ENCODE peak calls at places on chromosomes 11 and 22, in five cellular contexts. One of them, this sample, is unnamed.

GRCh38 chr11:115047631-115048030 is 369.3 kb downstream of the NXPE2 start:
- DNase-seq in NCI-H1105 treated with DMSO at 0.1 percent for 48 hours: no peak
- DNase-seq in activated T-helper 1 cell treated with anti-CD3 and anti-CD28 coated beads, Interleukin-12 subunit alpha, Interleukin-12 subunit beta, Interleukin-2, Interleukin-4 antibody, amounts not matched to agents 30 ng/mL and 10 ng/mL and 1 ng/mL, durations not matched to agents 14 hours and 24 hours and 36 hours: no peak
- DNase-seq in SIG-M5: no peak
- DNase-seq in NB4: no peak
- DNase-seq in this sample: no peak

GRCh38 chr22:28955817-28956216 is 72.4 kb downstream of the ZNRF3 start:
- DNase-seq in NCI-H1105 treated with DMSO at 0.1 percent for 48 hours: no peak
- DNase-seq in activated T-helper 1 cell treated with anti-CD3 and anti-CD28 coated beads, Interleukin-12 subunit alpha, Interleukin-12 subunit beta, Interleukin-2, Interleukin-4 antibody, amounts not matched to agents 30 ng/mL and 10 ng/mL and 1 ng/mL, durations not matched to agents 14 hours and 24 hours and 36 hours: peak
- DNase-seq in SIG-M5: peak
- DNase-seq in NB4: peak
- DNase-seq in this sample: peak

GRCh38 chr11:8596504-8597046 is 2.5 kb upstream of the STK33 start:
- DNase-seq in NCI-H1105 treated with DMSO at 0.1 percent for 48 hours: no peak
- DNase-seq in activated T-helper 1 cell treated with anti-CD3 and anti-CD28 coated beads, Interleukin-12 subunit alpha, Interleukin-12 subunit beta, Interleukin-2, Interleukin-4 antibody, amounts not matched to agents 30 ng/mL and 10 ng/mL and 1 ng/mL, durations not matched to agents 14 hours and 24 hours and 36 hours: no peak
- DNase-seq in SIG-M5: no peak
- DNase-seq in NB4: no peak
- DNase-seq in this sample: no peak

GRCh38 chr11:1570896-1571759 is 943 bp downstream of the DUSP8 start:
- DNase-seq in NCI-H1105 treated with DMSO at 0.1 percent for 48 hours: no peak
- DNase-seq in activated T-helper 1 cell treated with anti-CD3 and anti-CD28 coated beads, Interleukin-12 subunit alpha, Interleukin-12 subunit beta, Interleukin-2, Interleukin-4 antibody, amounts not matched to agents 30 ng/mL and 10 ng/mL and 1 ng/mL, durations not matched to agents 14 hours and 24 hours and 36 hours: no peak
- DNase-seq in SIG-M5: no peak
- DNase-seq in NB4: peak
- DNase-seq in this sample: no peak

GRCh38 chr22:39253427-39254070 is 8.8 kb upstream of the PDGFB start:
- DNase-seq in NCI-H1105 treated with DMSO at 0.1 percent for 48 hours: peak
- DNase-seq in activated T-helper 1 cell treated with anti-CD3 and anti-CD28 coated beads, Interleukin-12 subunit alpha, Interleukin-12 subunit beta, Interleukin-2, Interleukin-4 antibody, amounts not matched to agents 30 ng/mL and 10 ng/mL and 1 ng/mL, durations not matched to agents 14 hours and 24 hours and 36 hours: peak
- DNase-seq in SIG-M5: no peak
- DNase-seq in NB4: peak
- DNase-seq in this sample: no peak

GRCh38 chr11:92154611-92155010 is 70.0 kb upstream of the FAT3 start:
- DNase-seq in NCI-H1105 treated with DMSO at 0.1 percent for 48 hours: no peak
- DNase-seq in activated T-helper 1 cell treated with anti-CD3 and anti-CD28 coated beads, Interleukin-12 subunit alpha, Interleukin-12 subunit beta, Interleukin-2, Interleukin-4 antibody, amounts not matched to agents 30 ng/mL and 10 ng/mL and 1 ng/mL, durations not matched to agents 14 hours and 24 hours and 36 hours: no peak
- DNase-seq in SIG-M5: no peak
- DNase-seq in NB4: no peak
- DNase-seq in this sample: no peak

GRCh38 chr22:44368611-44369010 is 55.9 kb upstream of the SHISAL1 start:
- DNase-seq in NCI-H1105 treated with DMSO at 0.1 percent for 48 hours: no peak
- DNase-seq in activated T-helper 1 cell treated with anti-CD3 and anti-CD28 coated beads, Interleukin-12 subunit alpha, Interleukin-12 subunit beta, Interleukin-2, Interleukin-4 antibody, amounts not matched to agents 30 ng/mL and 10 ng/mL and 1 ng/mL, durations not matched to agents 14 hours and 24 hours and 36 hours: no peak
- DNase-seq in SIG-M5: no peak
- DNase-seq in NB4: no peak
- DNase-seq in this sample: no peak

GRCh38 chr22:49972163-49973017 is 11.8 kb downstream of the PIM3 start:
- DNase-seq in NCI-H1105 treated with DMSO at 0.1 percent for 48 hours: no peak
- DNase-seq in activated T-helper 1 cell treated with anti-CD3 and anti-CD28 coated beads, Interleukin-12 subunit alpha, Interleukin-12 subunit beta, Interleukin-2, Interleukin-4 antibody, amounts not matched to agents 30 ng/mL and 10 ng/mL and 1 ng/mL, durations not matched to agents 14 hours and 24 hours and 36 hours: no peak
- DNase-seq in SIG-M5: no peak
- DNase-seq in NB4: no peak
- DNase-seq in this sample: peak

GRCh38 chr11:72075109-72075508 is 5.2 kb downstream of the NUMA1 start:
- DNase-seq in NCI-H1105 treated with DMSO at 0.1 percent for 48 hours: no peak
- DNase-seq in activated T-helper 1 cell treated with anti-CD3 and anti-CD28 coated beads, Interleukin-12 subunit alpha, Interleukin-12 subunit beta, Interleukin-2, Interleukin-4 antibody, amounts not matched to agents 30 ng/mL and 10 ng/mL and 1 ng/mL, durations not matched to agents 14 hours and 24 hours and 36 hours: no peak
- DNase-seq in SIG-M5: no peak
- DNase-seq in NB4: peak
- DNase-seq in this sample: no peak

GRCh38 chr22:45867906-45868555 is 108.9 kb downstream of the WNT7B start:
- DNase-seq in NCI-H1105 treated with DMSO at 0.1 percent for 48 hours: no peak
- DNase-seq in activated T-helper 1 cell treated with anti-CD3 and anti-CD28 coated beads, Interleukin-12 subunit alpha, Interleukin-12 subunit beta, Interleukin-2, Interleukin-4 antibody, amounts not matched to agents 30 ng/mL and 10 ng/mL and 1 ng/mL, durations not matched to agents 14 hours and 24 hours and 36 hours: no peak
- DNase-seq in SIG-M5: no peak
- DNase-seq in NB4: no peak
- DNase-seq in this sample: no peak

GRCh38 chr11:73520358-73521061 is 77.4 kb downstream of the FAM168A start:
- DNase-seq in NCI-H1105 treated with DMSO at 0.1 percent for 48 hours: peak
- DNase-seq in activated T-helper 1 cell treated with anti-CD3 and anti-CD28 coated beads, Interleukin-12 subunit alpha, Interleukin-12 subunit beta, Interleukin-2, Interleukin-4 antibody, amounts not matched to agents 30 ng/mL and 10 ng/mL and 1 ng/mL, durations not matched to agents 14 hours and 24 hours and 36 hours: no peak
- DNase-seq in SIG-M5: no peak
- DNase-seq in NB4: no peak
- DNase-seq in this sample: no peak

GRCh38 chr11:11787305-11788066 is 54.3 kb upstream of the USP47 start:
- DNase-seq in NCI-H1105 treated with DMSO at 0.1 percent for 48 hours: peak
- DNase-seq in activated T-helper 1 cell treated with anti-CD3 and anti-CD28 coated beads, Interleukin-12 subunit alpha, Interleukin-12 subunit beta, Interleukin-2, Interleukin-4 antibody, amounts not matched to agents 30 ng/mL and 10 ng/mL and 1 ng/mL, durations not matched to agents 14 hours and 24 hours and 36 hours: peak
- DNase-seq in SIG-M5: no peak
- DNase-seq in NB4: peak
- DNase-seq in this sample: peak

GRCh38 chr11:65211293-65212105 is 29.8 kb downstream of the CAPN1 start:
- DNase-seq in NCI-H1105 treated with DMSO at 0.1 percent for 48 hours: no peak
- DNase-seq in activated T-helper 1 cell treated with anti-CD3 and anti-CD28 coated beads, Interleukin-12 subunit alpha, Interleukin-12 subunit beta, Interleukin-2, Interleukin-4 antibody, amounts not matched to agents 30 ng/mL and 10 ng/mL and 1 ng/mL, durations not matched to agents 14 hours and 24 hours and 36 hours: no peak
- DNase-seq in SIG-M5: no peak
- DNase-seq in NB4: no peak
- DNase-seq in this sample: no peak

GRCh38 chr11:64759722-64760719 is at the start of gene PYGM:
- DNase-seq in NCI-H1105 treated with DMSO at 0.1 percent for 48 hours: no peak
- DNase-seq in activated T-helper 1 cell treated with anti-CD3 and anti-CD28 coated beads, Interleukin-12 subunit alpha, Interleukin-12 subunit beta, Interleukin-2, Interleukin-4 antibody, amounts not matched to agents 30 ng/mL and 10 ng/mL and 1 ng/mL, durations not matched to agents 14 hours and 24 hours and 36 hours: no peak
- DNase-seq in SIG-M5: no peak
- DNase-seq in NB4: peak
- DNase-seq in this sample: no peak

GRCh38 chr22:48431014-48431413 is 1396.7 kb downstream of the BRD1 start:
- DNase-seq in NCI-H1105 treated with DMSO at 0.1 percent for 48 hours: peak
- DNase-seq in activated T-helper 1 cell treated with anti-CD3 and anti-CD28 coated beads, Interleukin-12 subunit alpha, Interleukin-12 subunit beta, Interleukin-2, Interleukin-4 antibody, amounts not matched to agents 30 ng/mL and 10 ng/mL and 1 ng/mL, durations not matched to agents 14 hours and 24 hours and 36 hours: no peak
- DNase-seq in SIG-M5: no peak
- DNase-seq in NB4: no peak
- DNase-seq in this sample: no peak

GRCh38 chr11:2475151-2475918 is 30.5 kb downstream of the KCNQ1 start:
- DNase-seq in NCI-H1105 treated with DMSO at 0.1 percent for 48 hours: no peak
- DNase-seq in activated T-helper 1 cell treated with anti-CD3 and anti-CD28 coated beads, Interleukin-12 subunit alpha, Interleukin-12 subunit beta, Interleukin-2, Interleukin-4 antibody, amounts not matched to agents 30 ng/mL and 10 ng/mL and 1 ng/mL, durations not matched to agents 14 hours and 24 hours and 36 hours: no peak
- DNase-seq in SIG-M5: no peak
- DNase-seq in NB4: no peak
- DNase-seq in this sample: peak

This sample was measured in lower leg skin.